ENCODE peak calls at places on chromosomes 4 and X, in five cellular contexts. One of them, this sample, is unnamed.

GRCh38 chr4:184136525-184136924 is 81.1 kb downstream of the ENPP6 start:
- DNase-seq in A549: no peak
- DNase-seq in 8988T: no peak
- DNase-seq in brain pericyte: no peak
- DNase-seq in activated naive CD8-positive, alpha-beta T cell treated with anti-CD3 and anti-CD28 coated beads, Interleukin-2, amount 50 U/mL, for 24 hours: no peak
- DNase-seq in this sample: no peak

GRCh38 chrX:3177851-3178250 is 136.6 kb downstream of the ARSF start:
- DNase-seq in 8988T: no peak
- DNase-seq in brain pericyte: no peak
- DNase-seq in activated naive CD8-positive, alpha-beta T cell treated with anti-CD3 and anti-CD28 coated beads, Interleukin-2, amount 50 U/mL, for 24 hours: no peak
- DNase-seq in A549: no peak
- DNase-seq in this sample: no peak

GRCh38 chr4:57410331-57411052 is 300.3 kb upstream of the IGFBP7 start:
- DNase-seq in activated naive CD8-positive, alpha-beta T cell treated with anti-CD3 and anti-CD28 coated beads, Interleukin-2, amount 50 U/mL, for 24 hours: no peak
- DNase-seq in 8988T: no peak
- DNase-seq in A549: no peak
- DNase-seq in brain pericyte: no peak
- DNase-seq in this sample: peak; percentile 2

GRCh38 chr4:18388029-18388428 is 366.5 kb upstream of the LCORL start:
- DNase-seq in 8988T: no peak
- DNase-seq in activated naive CD8-positive, alpha-beta T cell treated with anti-CD3 and anti-CD28 coated beads, Interleukin-2, amount 50 U/mL, for 24 hours: no peak
- DNase-seq in A549: no peak
- DNase-seq in brain pericyte: no peak
- DNase-seq in this sample: no peak

GRCh38 chrX:115892056-115892708 is 278.4 kb upstream of the AGTR2 start:
- DNase-seq in brain pericyte: no peak
- DNase-seq in 8988T: no peak
- DNase-seq in activated naive CD8-positive, alpha-beta T cell treated with anti-CD3 and anti-CD28 coated beads, Interleukin-2, amount 50 U/mL, for 24 hours: no peak
- DNase-seq in A549: no peak
- DNase-seq in this sample: no peak

GRCh38 chrX:114017086-114017485 is 566.8 kb upstream of the HTR2C start:
- DNase-seq in brain pericyte: no peak
- DNase-seq in activated naive CD8-positive, alpha-beta T cell treated with anti-CD3 and anti-CD28 coated beads, Interleukin-2, amount 50 U/mL, for 24 hours: no peak
- DNase-seq in A549: no peak
- DNase-seq in 8988T: no peak
- DNase-seq in this sample: no peak

GRCh38 chr4:11537846-11538245 is 109.2 kb upstream of the HS3ST1 start:
- DNase-seq in activated naive CD8-positive, alpha-beta T cell treated with anti-CD3 and anti-CD28 coated beads, Interleukin-2, amount 50 U/mL, for 24 hours: no peak
- DNase-seq in 8988T: no peak
- DNase-seq in brain pericyte: no peak
- DNase-seq in A549: no peak
- DNase-seq in this sample: no peak

GRCh38 chr4:153576443-153576774 is 107.7 kb upstream of the TLR2 start:
- DNase-seq in activated naive CD8-positive, alpha-beta T cell treated with anti-CD3 and anti-CD28 coated beads, Interleukin-2, amount 50 U/mL, for 24 hours: no peak
- DNase-seq in brain pericyte: no peak
- DNase-seq in 8988T: no peak
- DNase-seq in A549: no peak
- DNase-seq in this sample: no peak

GRCh38 chr4:11497212-11497806 is 68.6 kb upstream of the HS3ST1 start:
- DNase-seq in brain pericyte: no peak
- DNase-seq in 8988T: no peak
- DNase-seq in A549: no peak
- DNase-seq in activated naive CD8-positive, alpha-beta T cell treated with anti-CD3 and anti-CD28 coated beads, Interleukin-2, amount 50 U/mL, for 24 hours: no peak
- DNase-seq in this sample: no peak

GRCh38 chr4:92182736-92183407 is 120.9 kb upstream of the GRID2 start:
- DNase-seq in 8988T: no peak
- DNase-seq in activated naive CD8-positive, alpha-beta T cell treated with anti-CD3 and anti-CD28 coated beads, Interleukin-2, amount 50 U/mL, for 24 hours: no peak
- DNase-seq in brain pericyte: no peak
- DNase-seq in A549: no peak
- DNase-seq in this sample: no peak